ENCODE peak calls at places on chromosome 22, in five cellular contexts. One of them, this sample, is unnamed.

GRCh38 chr22:41699264-41700104 is at the start of gene MEI1:
- DNase-seq in iris pigment epithelial cell: peak
- DNase-seq in HS-5: no peak
- DNase-seq in thoracic aorta: peak
- DNase-seq in T-helper 2 cell treated with Interferon-gamma antibody and Interleukin-4, amounts not matched to agents 5 μg/mL and 100 μg/mL, for 36 hours: peak
- DNase-seq in this sample: peak

GRCh38 chr22:27372969-27373670 is 428.4 kb downstream of the MN1 start:
- DNase-seq in iris pigment epithelial cell: peak
- DNase-seq in HS-5: no peak
- DNase-seq in thoracic aorta: no peak
- DNase-seq in T-helper 2 cell treated with Interferon-gamma antibody and Interleukin-4, amounts not matched to agents 5 μg/mL and 100 μg/mL, for 36 hours: no peak
- DNase-seq in this sample: no peak

GRCh38 chr22:38802671-38803121 is 8.8 kb upstream of the DNAL4 start:
- DNase-seq in iris pigment epithelial cell: peak
- DNase-seq in HS-5: peak
- DNase-seq in thoracic aorta: peak
- DNase-seq in T-helper 2 cell treated with Interferon-gamma antibody and Interleukin-4, amounts not matched to agents 5 μg/mL and 100 μg/mL, for 36 hours: no peak
- DNase-seq in this sample: no peak

GRCh38 chr22:44461083-44461375 is 37.0 kb downstream of the RTL6 start:
- DNase-seq in iris pigment epithelial cell: no peak
- DNase-seq in HS-5: no peak
- DNase-seq in thoracic aorta: no peak
- DNase-seq in T-helper 2 cell treated with Interferon-gamma antibody and Interleukin-4, amounts not matched to agents 5 μg/mL and 100 μg/mL, for 36 hours: no peak
- DNase-seq in this sample: no peak

GRCh38 chr22:42757475-42757874 is 36.8 kb upstream of the A4GALT start:
- DNase-seq in iris pigment epithelial cell: peak
- DNase-seq in HS-5: no peak
- DNase-seq in thoracic aorta: no peak
- DNase-seq in T-helper 2 cell treated with Interferon-gamma antibody and Interleukin-4, amounts not matched to agents 5 μg/mL and 100 μg/mL, for 36 hours: no peak
- DNase-seq in this sample: no peak

GRCh38 chr22:43262990-43263644 is 76.2 kb upstream of the TTLL12 start:
- DNase-seq in iris pigment epithelial cell: peak
- DNase-seq in HS-5: no peak
- DNase-seq in thoracic aorta: no peak
- DNase-seq in T-helper 2 cell treated with Interferon-gamma antibody and Interleukin-4, amounts not matched to agents 5 μg/mL and 100 μg/mL, for 36 hours: peak
- DNase-seq in this sample: no peak

GRCh38 chr22:48337957-48338792 is 1489.5 kb downstream of the BRD1 start:
- DNase-seq in iris pigment epithelial cell: no peak
- DNase-seq in HS-5: no peak
- DNase-seq in thoracic aorta: no peak
- DNase-seq in T-helper 2 cell treated with Interferon-gamma antibody and Interleukin-4, amounts not matched to agents 5 μg/mL and 100 μg/mL, for 36 hours: no peak
- DNase-seq in this sample: no peak

GRCh38 chr22:41657709-41658108 is 31.0 kb downstream of the SNU13 start:
- DNase-seq in iris pigment epithelial cell: no peak
- DNase-seq in HS-5: no peak
- DNase-seq in thoracic aorta: no peak
- DNase-seq in T-helper 2 cell treated with Interferon-gamma antibody and Interleukin-4, amounts not matched to agents 5 μg/mL and 100 μg/mL, for 36 hours: no peak
- DNase-seq in this sample: no peak

GRCh38 chr22:21445437-21446127 is 21.6 kb upstream of the TMEM191C start:
- DNase-seq in iris pigment epithelial cell: no peak
- DNase-seq in HS-5: no peak
- DNase-seq in thoracic aorta: no peak
- DNase-seq in T-helper 2 cell treated with Interferon-gamma antibody and Interleukin-4, amounts not matched to agents 5 μg/mL and 100 μg/mL, for 36 hours: no peak
- DNase-seq in this sample: no peak

GRCh38 chr22:32880906-32881596 is 79.5 kb downstream of the TIMP3 start:
- DNase-seq in iris pigment epithelial cell: peak
- DNase-seq in HS-5: no peak
- DNase-seq in thoracic aorta: no peak
- DNase-seq in T-helper 2 cell treated with Interferon-gamma antibody and Interleukin-4, amounts not matched to agents 5 μg/mL and 100 μg/mL, for 36 hours: no peak
- DNase-seq in this sample: no peak

GRCh38 chr22:37753746-37754145 is 54.0 kb upstream of the GCAT start:
- DNase-seq in iris pigment epithelial cell: no peak
- DNase-seq in HS-5: no peak
- DNase-seq in thoracic aorta: no peak
- DNase-seq in T-helper 2 cell treated with Interferon-gamma antibody and Interleukin-4, amounts not matched to agents 5 μg/mL and 100 μg/mL, for 36 hours: no peak
- DNase-seq in this sample: no peak

GRCh38 chr22:42881298-42881697 is 24.2 kb upstream of the ARFGAP3 start:
- DNase-seq in iris pigment epithelial cell: no peak
- DNase-seq in HS-5: no peak
- DNase-seq in thoracic aorta: no peak
- DNase-seq in T-helper 2 cell treated with Interferon-gamma antibody and Interleukin-4, amounts not matched to agents 5 μg/mL and 100 μg/mL, for 36 hours: no peak
- DNase-seq in this sample: no peak

GRCh38 chr22:43890901-43891331 is 897 bp downstream of the PNPLA5 start:
- DNase-seq in iris pigment epithelial cell: no peak
- DNase-seq in HS-5: no peak
- DNase-seq in thoracic aorta: no peak
- DNase-seq in T-helper 2 cell treated with Interferon-gamma antibody and Interleukin-4, amounts not matched to agents 5 μg/mL and 100 μg/mL, for 36 hours: no peak
- DNase-seq in this sample: no peak

GRCh38 chr22:49950396-49950994 is 10.1 kb upstream of the PIM3 start:
- DNase-seq in iris pigment epithelial cell: no peak
- DNase-seq in HS-5: no peak
- DNase-seq in thoracic aorta: no peak
- DNase-seq in T-helper 2 cell treated with Interferon-gamma antibody and Interleukin-4, amounts not matched to agents 5 μg/mL and 100 μg/mL, for 36 hours: no peak
- DNase-seq in this sample: no peak

GRCh38 chr22:43476341-43476740 is 64.5 kb downstream of the MPPED1 start:
- DNase-seq in iris pigment epithelial cell: no peak
- DNase-seq in HS-5: no peak
- DNase-seq in thoracic aorta: no peak
- DNase-seq in T-helper 2 cell treated with Interferon-gamma antibody and Interleukin-4, amounts not matched to agents 5 μg/mL and 100 μg/mL, for 36 hours: no peak
- DNase-seq in this sample: no peak

GRCh38 chr22:36988075-36988474 is 31.2 kb downstream of the TST start:
- DNase-seq in iris pigment epithelial cell: no peak
- DNase-seq in HS-5: no peak
- DNase-seq in thoracic aorta: no peak
- DNase-seq in T-helper 2 cell treated with Interferon-gamma antibody and Interleukin-4, amounts not matched to agents 5 μg/mL and 100 μg/mL, for 36 hours: no peak
- DNase-seq in this sample: no peak

GRCh38 chr22:49025791-49026475 is 801.7 kb downstream of the BRD1 start:
- DNase-seq in iris pigment epithelial cell: no peak
- DNase-seq in HS-5: no peak
- DNase-seq in thoracic aorta: no peak
- DNase-seq in T-helper 2 cell treated with Interferon-gamma antibody and Interleukin-4, amounts not matched to agents 5 μg/mL and 100 μg/mL, for 36 hours: no peak
- DNase-seq in this sample: no peak

GRCh38 chr22:32407332-32407731 is 4.7 kb downstream of the RTCB start:
- DNase-seq in iris pigment epithelial cell: no peak
- DNase-seq in HS-5: no peak
- DNase-seq in thoracic aorta: no peak
- DNase-seq in T-helper 2 cell treated with Interferon-gamma antibody and Interleukin-4, amounts not matched to agents 5 μg/mL and 100 μg/mL, for 36 hours: no peak
- DNase-seq in this sample: no peak

GRCh38 chr22:25085930-25086901 is 113.4 kb upstream of the CRYBB3 start:
- DNase-seq in iris pigment epithelial cell: no peak
- DNase-seq in HS-5: no peak
- DNase-seq in thoracic aorta: peak
- DNase-seq in T-helper 2 cell treated with Interferon-gamma antibody and Interleukin-4, amounts not matched to agents 5 μg/mL and 100 μg/mL, for 36 hours: peak
- DNase-seq in this sample: no peak

GRCh38 chr22:43840431-43840830 is 21.9 kb downstream of the SULT4A1 start:
- DNase-seq in iris pigment epithelial cell: no peak
- DNase-seq in HS-5: no peak
- DNase-seq in thoracic aorta: no peak
- DNase-seq in T-helper 2 cell treated with Interferon-gamma antibody and Interleukin-4, amounts not matched to agents 5 μg/mL and 100 μg/mL, for 36 hours: no peak
- DNase-seq in this sample: no peak

GRCh38 chr22:36369922-36370781 is 17.6 kb downstream of the MYH9 start:
- DNase-seq in iris pigment epithelial cell: no peak
- DNase-seq in HS-5: no peak
- DNase-seq in thoracic aorta: no peak
- DNase-seq in T-helper 2 cell treated with Interferon-gamma antibody and Interleukin-4, amounts not matched to agents 5 μg/mL and 100 μg/mL, for 36 hours: no peak
- DNase-seq in this sample: no peak

GRCh38 chr22:37163618-37164534 is 14.2 kb upstream of the IL2RB start:
- DNase-seq in iris pigment epithelial cell: no peak
- DNase-seq in HS-5: no peak
- DNase-seq in thoracic aorta: no peak
- DNase-seq in T-helper 2 cell treated with Interferon-gamma antibody and Interleukin-4, amounts not matched to agents 5 μg/mL and 100 μg/mL, for 36 hours: peak
- DNase-seq in this sample: no peak

GRCh38 chr22:49855491-49855911 is 1.9 kb downstream of the ZBED4 start:
- DNase-seq in iris pigment epithelial cell: peak
- DNase-seq in HS-5: no peak
- DNase-seq in thoracic aorta: no peak
- DNase-seq in T-helper 2 cell treated with Interferon-gamma antibody and Interleukin-4, amounts not matched to agents 5 μg/mL and 100 μg/mL, for 36 hours: no peak
- DNase-seq in this sample: no peak

GRCh38 chr22:20606041-20606783 is 98.8 kb downstream of the MED15 start:
- DNase-seq in iris pigment epithelial cell: peak
- DNase-seq in HS-5: no peak
- DNase-seq in thoracic aorta: no peak
- DNase-seq in T-helper 2 cell treated with Interferon-gamma antibody and Interleukin-4, amounts not matched to agents 5 μg/mL and 100 μg/mL, for 36 hours: peak
- DNase-seq in this sample: no peak

GRCh38 chr22:30743257-30744020 is 48.8 kb downstream of the OSBP2 start:
- DNase-seq in iris pigment epithelial cell: no peak
- DNase-seq in HS-5: no peak
- DNase-seq in thoracic aorta: no peak
- DNase-seq in T-helper 2 cell treated with Interferon-gamma antibody and Interleukin-4, amounts not matched to agents 5 μg/mL and 100 μg/mL, for 36 hours: no peak
- DNase-seq in this sample: no peak

GRCh38 chr22:47575291-47575690 is 812.8 kb downstream of the TBC1D22A start:
- DNase-seq in iris pigment epithelial cell: no peak
- DNase-seq in HS-5: no peak
- DNase-seq in thoracic aorta: no peak
- DNase-seq in T-helper 2 cell treated with Interferon-gamma antibody and Interleukin-4, amounts not matched to agents 5 μg/mL and 100 μg/mL, for 36 hours: no peak
- DNase-seq in this sample: no peak

GRCh38 chr22:22728382-22728781 is 84.0 kb downstream of the GGTLC2 start:
- DNase-seq in iris pigment epithelial cell: peak
- DNase-seq in HS-5: no peak
- DNase-seq in thoracic aorta: no peak
- DNase-seq in T-helper 2 cell treated with Interferon-gamma antibody and Interleukin-4, amounts not matched to agents 5 μg/mL and 100 μg/mL, for 36 hours: no peak
- DNase-seq in this sample: no peak

GRCh38 chr22:24503137-24503850 is 8.2 kb downstream of the UPB1 start:
- DNase-seq in iris pigment epithelial cell: peak
- DNase-seq in HS-5: no peak
- DNase-seq in thoracic aorta: no peak
- DNase-seq in T-helper 2 cell treated with Interferon-gamma antibody and Interleukin-4, amounts not matched to agents 5 μg/mL and 100 μg/mL, for 36 hours: peak
- DNase-seq in this sample: no peak

GRCh38 chr22:45966320-45966891 is 10.6 kb downstream of the WNT7B start:
- DNase-seq in iris pigment epithelial cell: no peak
- DNase-seq in HS-5: no peak
- DNase-seq in thoracic aorta: no peak
- DNase-seq in T-helper 2 cell treated with Interferon-gamma antibody and Interleukin-4, amounts not matched to agents 5 μg/mL and 100 μg/mL, for 36 hours: no peak
- DNase-seq in this sample: no peak

GRCh38 chr22:43272869-43273318 is 70.3 kb downstream of the SCUBE1 start:
- DNase-seq in iris pigment epithelial cell: no peak
- DNase-seq in HS-5: no peak
- DNase-seq in thoracic aorta: no peak
- DNase-seq in T-helper 2 cell treated with Interferon-gamma antibody and Interleukin-4, amounts not matched to agents 5 μg/mL and 100 μg/mL, for 36 hours: no peak
- DNase-seq in this sample: no peak

GRCh38 chr22:38833061-38833460 is 10.8 kb downstream of the NPTXR start:
- DNase-seq in iris pigment epithelial cell: no peak
- DNase-seq in HS-5: no peak
- DNase-seq in thoracic aorta: no peak
- DNase-seq in T-helper 2 cell treated with Interferon-gamma antibody and Interleukin-4, amounts not matched to agents 5 μg/mL and 100 μg/mL, for 36 hours: no peak
- DNase-seq in this sample: no peak

GRCh38 chr22:48752451-48753380 is 1075.0 kb downstream of the BRD1 start:
- DNase-seq in iris pigment epithelial cell: no peak
- DNase-seq in HS-5: no peak
- DNase-seq in thoracic aorta: no peak
- DNase-seq in T-helper 2 cell treated with Interferon-gamma antibody and Interleukin-4, amounts not matched to agents 5 μg/mL and 100 μg/mL, for 36 hours: no peak
- DNase-seq in this sample: no peak

GRCh38 chr22:32800158-32800557 is 1.3 kb upstream of the TIMP3 start:
- DNase-seq in iris pigment epithelial cell: no peak
- DNase-seq in HS-5: no peak
- DNase-seq in thoracic aorta: no peak
- DNase-seq in T-helper 2 cell treated with Interferon-gamma antibody and Interleukin-4, amounts not matched to agents 5 μg/mL and 100 μg/mL, for 36 hours: no peak
- DNase-seq in this sample: no peak

GRCh38 chr22:41934284-41935014 is 7.8 kb upstream of the TNFRSF13C start:
- DNase-seq in iris pigment epithelial cell: no peak
- DNase-seq in HS-5: no peak
- DNase-seq in thoracic aorta: no peak
- DNase-seq in T-helper 2 cell treated with Interferon-gamma antibody and Interleukin-4, amounts not matched to agents 5 μg/mL and 100 μg/mL, for 36 hours: no peak
- DNase-seq in this sample: no peak